ENCODE peak calls at places on chromosomes 5 and 9, in ten cellular contexts. One of them, this sample, is unnamed.

GRCh38 chr9:98607152-98607551 is 101.6 kb downstream of the GABBR2 start:
- DNase-seq in H9: no peak
- DNase-seq in fibroblast of lung: peak
- DNase-seq in OCI-LY7: no peak
- DNase-seq in astrocyte: peak
- DNase-seq in GM23248: peak
- DNase-seq in mammary epithelial cell: no peak
- DNase-seq in neuronal stem cell: no peak
- DNase-seq in endothelial cell of umbilical vein: no peak
- DNase-seq in mesenchymal stem cell: peak
- DNase-seq in this sample: no peak

GRCh38 chr5:125505062-125505461 is 758.6 kb upstream of the ZNF608 start:
- DNase-seq in H9: no peak
- DNase-seq in fibroblast of lung: no peak
- DNase-seq in OCI-LY7: no peak
- DNase-seq in astrocyte: no peak
- DNase-seq in GM23248: no peak
- DNase-seq in mammary epithelial cell: no peak
- DNase-seq in neuronal stem cell: no peak
- DNase-seq in endothelial cell of umbilical vein: no peak
- DNase-seq in mesenchymal stem cell: no peak
- DNase-seq in this sample: no peak

GRCh38 chr5:132260714-132261615 is 3.5 kb downstream of the PDLIM4 start:
- DNase-seq in H9: peak
- DNase-seq in fibroblast of lung: peak
- DNase-seq in OCI-LY7: no peak
- DNase-seq in astrocyte: peak
- DNase-seq in GM23248: peak
- DNase-seq in mammary epithelial cell: peak
- DNase-seq in neuronal stem cell: no peak
- DNase-seq in endothelial cell of umbilical vein: peak
- DNase-seq in mesenchymal stem cell: peak
- DNase-seq in this sample: no peak

GRCh38 chr9:93427655-93428379 is 23.7 kb upstream of the FAM120A start:
- DNase-seq in H9: peak
- DNase-seq in fibroblast of lung: no peak
- DNase-seq in OCI-LY7: no peak
- DNase-seq in astrocyte: no peak
- DNase-seq in GM23248: no peak
- DNase-seq in mammary epithelial cell: no peak
- DNase-seq in neuronal stem cell: no peak
- DNase-seq in endothelial cell of umbilical vein: no peak
- DNase-seq in mesenchymal stem cell: no peak
- DNase-seq in this sample: peak

GRCh38 chr9:90915693-90916092 is 114.1 kb downstream of the SYK start:
- DNase-seq in H9: peak
- DNase-seq in fibroblast of lung: peak
- DNase-seq in OCI-LY7: peak
- DNase-seq in astrocyte: no peak
- DNase-seq in GM23248: peak
- DNase-seq in mammary epithelial cell: peak
- DNase-seq in neuronal stem cell: no peak
- DNase-seq in endothelial cell of umbilical vein: no peak
- DNase-seq in mesenchymal stem cell: peak
- DNase-seq in this sample: peak

GRCh38 chr5:168072665-168073064 is 218.8 kb upstream of the WWC1 start:
- DNase-seq in H9: no peak
- DNase-seq in fibroblast of lung: no peak
- DNase-seq in OCI-LY7: no peak
- DNase-seq in astrocyte: no peak
- DNase-seq in GM23248: no peak
- DNase-seq in mammary epithelial cell: no peak
- DNase-seq in neuronal stem cell: no peak
- DNase-seq in endothelial cell of umbilical vein: no peak
- DNase-seq in mesenchymal stem cell: no peak
- DNase-seq in this sample: no peak

GRCh38 chr5:24492231-24492630 is 152.5 kb downstream of the CDH10 start:
- DNase-seq in H9: no peak
- DNase-seq in fibroblast of lung: no peak
- DNase-seq in OCI-LY7: no peak
- DNase-seq in astrocyte: no peak
- DNase-seq in GM23248: no peak
- DNase-seq in mammary epithelial cell: no peak
- DNase-seq in neuronal stem cell: no peak
- DNase-seq in endothelial cell of umbilical vein: no peak
- DNase-seq in mesenchymal stem cell: no peak
- DNase-seq in this sample: no peak

GRCh38 chr5:78893959-78894676 is 91.0 kb downstream of the ARSB start:
- DNase-seq in H9: no peak
- DNase-seq in fibroblast of lung: no peak
- DNase-seq in OCI-LY7: peak
- DNase-seq in astrocyte: no peak
- DNase-seq in GM23248: no peak
- DNase-seq in mammary epithelial cell: no peak
- DNase-seq in neuronal stem cell: no peak
- DNase-seq in endothelial cell of umbilical vein: no peak
- DNase-seq in mesenchymal stem cell: no peak
- DNase-seq in this sample: no peak

GRCh38 chr5:163951069-163951468 is 445.6 kb downstream of the MAT2B start:
- DNase-seq in H9: no peak
- DNase-seq in fibroblast of lung: no peak
- DNase-seq in OCI-LY7: no peak
- DNase-seq in astrocyte: no peak
- DNase-seq in GM23248: no peak
- DNase-seq in mammary epithelial cell: no peak
- DNase-seq in neuronal stem cell: no peak
- DNase-seq in endothelial cell of umbilical vein: no peak
- DNase-seq in mesenchymal stem cell: peak
- DNase-seq in this sample: no peak

GRCh38 chr9:33884856-33885701 is 68.1 kb downstream of the UBE2R2 start:
- DNase-seq in H9: no peak
- DNase-seq in fibroblast of lung: peak
- DNase-seq in OCI-LY7: no peak
- DNase-seq in astrocyte: peak
- DNase-seq in GM23248: peak
- DNase-seq in mammary epithelial cell: no peak
- DNase-seq in neuronal stem cell: no peak
- DNase-seq in endothelial cell of umbilical vein: peak
- DNase-seq in mesenchymal stem cell: peak
- DNase-seq in this sample: no peak

GRCh38 chr9:128809036-128809599 is 9.2 kb upstream of the ENDOG start:
- DNase-seq in H9: no peak
- DNase-seq in fibroblast of lung: no peak
- DNase-seq in OCI-LY7: no peak
- DNase-seq in astrocyte: no peak
- DNase-seq in GM23248: no peak
- DNase-seq in mammary epithelial cell: no peak
- DNase-seq in neuronal stem cell: no peak
- DNase-seq in endothelial cell of umbilical vein: no peak
- DNase-seq in mesenchymal stem cell: no peak
- DNase-seq in this sample: no peak

GRCh38 chr5:177387405-177387804 is 3.2 kb downstream of the SLC34A1 start:
- DNase-seq in H9: no peak
- DNase-seq in fibroblast of lung: no peak
- DNase-seq in OCI-LY7: peak
- DNase-seq in astrocyte: no peak
- DNase-seq in GM23248: no peak
- DNase-seq in mammary epithelial cell: no peak
- DNase-seq in neuronal stem cell: no peak
- DNase-seq in endothelial cell of umbilical vein: no peak
- DNase-seq in mesenchymal stem cell: no peak
- DNase-seq in this sample: no peak

GRCh38 chr5:177390363-177391300 is 6.4 kb downstream of the SLC34A1 start:
- DNase-seq in H9: peak
- DNase-seq in fibroblast of lung: peak
- DNase-seq in OCI-LY7: peak
- DNase-seq in astrocyte: peak
- DNase-seq in GM23248: peak
- DNase-seq in mammary epithelial cell: peak
- DNase-seq in neuronal stem cell: peak
- DNase-seq in endothelial cell of umbilical vein: peak
- DNase-seq in mesenchymal stem cell: peak
- DNase-seq in this sample: peak

GRCh38 chr5:177388521-177389052 is 4.4 kb downstream of the SLC34A1 start:
- DNase-seq in H9: no peak
- DNase-seq in fibroblast of lung: no peak
- DNase-seq in OCI-LY7: no peak
- DNase-seq in astrocyte: no peak
- DNase-seq in GM23248: no peak
- DNase-seq in mammary epithelial cell: peak
- DNase-seq in neuronal stem cell: no peak
- DNase-seq in endothelial cell of umbilical vein: no peak
- DNase-seq in mesenchymal stem cell: no peak
- DNase-seq in this sample: no peak

GRCh38 chr5:177386542-177386941 is 2.3 kb downstream of the SLC34A1 start:
- DNase-seq in H9: no peak
- DNase-seq in fibroblast of lung: no peak
- DNase-seq in OCI-LY7: no peak
- DNase-seq in astrocyte: no peak
- DNase-seq in GM23248: no peak
- DNase-seq in mammary epithelial cell: no peak
- DNase-seq in neuronal stem cell: no peak
- DNase-seq in endothelial cell of umbilical vein: no peak
- DNase-seq in mesenchymal stem cell: no peak
- DNase-seq in this sample: no peak

DNA sequence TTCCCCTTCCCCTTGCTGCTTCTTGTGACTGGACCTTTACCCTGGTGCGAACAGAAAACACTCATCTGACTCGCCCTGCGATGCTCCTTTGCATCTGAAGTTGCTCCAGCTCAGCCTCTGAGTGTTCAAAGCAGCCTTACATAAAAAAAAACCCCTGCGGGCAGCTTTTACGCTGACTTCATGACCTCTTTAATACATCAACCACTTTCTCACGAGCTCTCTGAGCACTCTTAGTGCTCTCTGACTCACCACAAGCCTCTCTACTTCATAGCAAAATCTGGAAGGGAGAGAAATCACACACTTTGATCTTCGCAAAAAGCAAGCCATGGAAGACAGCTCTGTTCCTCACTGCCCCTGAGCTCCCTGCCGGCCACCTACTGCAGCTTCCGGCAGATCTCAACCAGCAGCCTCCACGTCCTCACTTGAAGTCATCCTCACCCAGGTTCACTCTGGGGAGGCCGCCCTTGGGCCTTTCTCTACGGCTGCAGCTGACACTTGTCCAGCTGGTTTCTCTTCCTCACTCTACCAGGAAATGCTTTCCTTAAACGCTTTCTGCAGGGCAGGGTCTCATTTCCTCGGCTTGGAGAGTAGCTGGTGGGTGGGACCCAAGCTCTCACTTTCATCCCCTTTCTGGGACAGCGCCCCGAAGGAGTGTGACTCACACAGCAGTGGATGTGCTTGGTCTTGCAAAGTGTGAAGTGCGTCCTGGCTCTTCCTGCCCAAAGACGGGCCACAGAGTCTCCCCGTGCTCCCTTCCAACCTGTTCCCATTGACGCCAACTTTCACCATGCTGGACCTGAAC is 5.3 kb downstream of the SLC34A1 start:
- DNase-seq in H9: peak
- DNase-seq in fibroblast of lung: peak
- DNase-seq in OCI-LY7: peak
- DNase-seq in astrocyte: peak
- DNase-seq in GM23248: peak
- DNase-seq in mammary epithelial cell: peak
- DNase-seq in neuronal stem cell: no peak
- DNase-seq in endothelial cell of umbilical vein: no peak
- DNase-seq in mesenchymal stem cell: peak
- DNase-seq in this sample: peak
- H2AFZ ChIP-seq in H9: no peak
- H2AFZ ChIP-seq in fibroblast of lung: no peak
- H2AFZ ChIP-seq in OCI-LY7: peak
- H2AFZ ChIP-seq in astrocyte: peak
- H2AFZ ChIP-seq in GM23248: peak
- H2AFZ ChIP-seq in mammary epithelial cell: peak
- H2AFZ ChIP-seq in neuronal stem cell: peak
- H2AFZ ChIP-seq in endothelial cell of umbilical vein: no peak
- H2AFZ ChIP-seq in mesenchymal stem cell: no peak
- H2AFZ ChIP-seq in this sample: peak

DNA sequence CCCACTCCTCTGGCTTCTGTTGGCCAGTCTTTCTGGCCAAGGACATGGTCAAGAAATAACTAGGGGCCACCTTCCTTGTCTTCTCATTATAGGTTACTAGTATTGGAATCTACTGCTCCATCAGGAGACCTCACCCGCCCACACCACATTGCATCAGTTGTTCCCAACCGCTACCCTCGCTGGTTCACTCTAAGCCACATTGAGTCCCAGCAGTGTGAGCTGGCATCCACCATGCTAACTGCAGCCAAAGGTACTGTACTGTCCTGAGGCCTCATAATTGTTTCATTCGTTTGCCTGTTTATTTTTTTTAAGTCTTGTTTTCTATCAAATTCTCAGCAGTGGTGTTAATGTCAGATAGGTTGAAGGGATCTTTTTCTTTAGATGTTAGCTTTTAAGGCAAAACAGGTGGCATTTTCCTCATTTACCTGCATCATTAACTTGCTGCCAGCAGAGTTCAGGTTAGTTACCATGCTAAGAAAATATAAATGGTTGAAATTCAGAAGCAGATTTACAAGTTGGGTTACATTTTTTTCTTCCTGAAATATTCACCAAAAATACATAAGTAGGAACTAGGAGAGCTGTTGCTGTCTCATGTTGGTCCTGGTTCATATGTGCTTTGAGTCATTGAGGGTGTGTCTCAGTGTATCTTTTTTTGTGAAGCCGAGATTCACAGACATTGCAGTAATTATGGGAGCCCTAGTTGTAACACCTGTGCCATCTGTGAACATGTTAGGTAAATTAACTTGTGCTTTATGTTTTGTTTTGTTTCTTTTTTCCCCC is 206.9 kb downstream of the ZSWIM6 start:
- DNase-seq in H9: no peak
- DNase-seq in fibroblast of lung: no peak
- DNase-seq in OCI-LY7: no peak
- DNase-seq in astrocyte: no peak
- DNase-seq in GM23248: peak
- DNase-seq in mammary epithelial cell: peak
- DNase-seq in neuronal stem cell: no peak
- DNase-seq in endothelial cell of umbilical vein: no peak
- DNase-seq in mesenchymal stem cell: no peak
- DNase-seq in this sample: no peak
- H3K4me2 ChIP-seq in H9: no peak
- H3K4me2 ChIP-seq in fibroblast of lung: no peak
- H3K4me2 ChIP-seq in OCI-LY7: no peak
- H3K4me2 ChIP-seq in astrocyte: no peak
- H3K4me2 ChIP-seq in GM23248: no peak
- H3K4me2 ChIP-seq in mammary epithelial cell: no peak
- H3K4me2 ChIP-seq in neuronal stem cell: no peak
- H3K4me2 ChIP-seq in endothelial cell of umbilical vein: no peak
- H3K4me2 ChIP-seq in mesenchymal stem cell: no peak
- H3K4me2 ChIP-seq in this sample: no peak

GRCh38 chr9:137198748-137199276 is 1.7 kb downstream of the TPRN start:
- DNase-seq in H9: no peak
- DNase-seq in fibroblast of lung: no peak
- DNase-seq in OCI-LY7: no peak
- DNase-seq in astrocyte: no peak
- DNase-seq in GM23248: no peak
- DNase-seq in mammary epithelial cell: no peak
- DNase-seq in neuronal stem cell: no peak
- DNase-seq in endothelial cell of umbilical vein: no peak
- DNase-seq in mesenchymal stem cell: no peak
- DNase-seq in this sample: peak
- H3K27ac ChIP-seq in H9: no peak
- H3K27ac ChIP-seq in fibroblast of lung: no peak
- H3K27ac ChIP-seq in OCI-LY7: no peak
- H3K27ac ChIP-seq in astrocyte: no peak
- H3K27ac ChIP-seq in GM23248: no peak
- H3K27ac ChIP-seq in mammary epithelial cell: no peak
- H3K27ac ChIP-seq in neuronal stem cell: no peak
- H3K27ac ChIP-seq in endothelial cell of umbilical vein: no peak
- H3K27ac ChIP-seq in mesenchymal stem cell: no peak
- H3K27ac ChIP-seq in this sample: no peak

GRCh38 chr5:102295534-102296228 is 403 bp downstream of the SLCO4C1 start:
- DNase-seq in H9: peak
- DNase-seq in fibroblast of lung: no peak
- DNase-seq in OCI-LY7: no peak
- DNase-seq in astrocyte: no peak
- DNase-seq in GM23248: no peak
- DNase-seq in mammary epithelial cell: no peak
- DNase-seq in neuronal stem cell: no peak
- DNase-seq in endothelial cell of umbilical vein: no peak
- DNase-seq in mesenchymal stem cell: no peak
- DNase-seq in this sample: no peak
- H2AFZ ChIP-seq in H9: no peak
- H2AFZ ChIP-seq in fibroblast of lung: no peak
- H2AFZ ChIP-seq in OCI-LY7: no peak
- H2AFZ ChIP-seq in astrocyte: peak
- H2AFZ ChIP-seq in GM23248: peak
- H2AFZ ChIP-seq in mammary epithelial cell: peak
- H2AFZ ChIP-seq in neuronal stem cell: peak
- H2AFZ ChIP-seq in endothelial cell of umbilical vein: peak
- H2AFZ ChIP-seq in mesenchymal stem cell: peak
- H2AFZ ChIP-seq in this sample: no peak

This sample was measured in Karpas-422.